ENCODE peak calls at places on chromosomes 5 and 9, in five cellular contexts. One of them, this sample, is unnamed.
A peak's percentile ranks its signal among the peaks of the same experiment; 100 is the strongest.

GRCh38 chr5:104903941-104904340 is 1341.4 kb upstream of the NUDT12 start:
- DNase-seq in MM.1S: no peak
- DNase-seq in K562: no peak
- DNase-seq in thoracic aorta: no peak
- DNase-seq in tibial nerve: no peak
- DNase-seq in this sample: no peak

GRCh38 chr5:179923422-179923821 is 15.7 kb upstream of the TBC1D9B start:
- DNase-seq in MM.1S: no peak
- DNase-seq in K562: no peak
- DNase-seq in tibial nerve: no peak
- DNase-seq in thoracic aorta: no peak
- DNase-seq in this sample: no peak

GRCh38 chr5:115262405-115263247 is at the start of gene PGGT1B:
- DNase-seq in K562: peak; percentile 38
- DNase-seq in thoracic aorta: peak; percentile 9
- DNase-seq in tibial nerve: peak; percentile 53
- DNase-seq in MM.1S: peak; percentile 66
- DNase-seq in this sample: peak; percentile 95

GRCh38 chr5:91312698-91313097 is 70.4 kb downstream of the ARRDC3 start:
- DNase-seq in K562: no peak
- DNase-seq in tibial nerve: no peak
- DNase-seq in MM.1S: no peak
- DNase-seq in thoracic aorta: no peak
- DNase-seq in this sample: no peak

GRCh38 chr5:137360607-137361006 is 138.5 kb downstream of the SPOCK1 start:
- DNase-seq in MM.1S: no peak
- DNase-seq in thoracic aorta: no peak
- DNase-seq in K562: no peak
- DNase-seq in tibial nerve: no peak
- DNase-seq in this sample: no peak

GRCh38 chr5:67063791-67064190 is 132.8 kb downstream of the CD180 start:
- DNase-seq in K562: no peak
- DNase-seq in tibial nerve: no peak
- DNase-seq in thoracic aorta: no peak
- DNase-seq in MM.1S: no peak
- DNase-seq in this sample: no peak

GRCh38 chr5:54309237-54309636 is 1.1 kb downstream of the ARL15 start:
- DNase-seq in tibial nerve: no peak
- DNase-seq in K562: no peak
- DNase-seq in MM.1S: no peak
- DNase-seq in thoracic aorta: no peak
- DNase-seq in this sample: no peak

GRCh38 chr5:64612349-64612961 is 77.8 kb upstream of the SHISAL2B start:
- DNase-seq in thoracic aorta: no peak
- DNase-seq in tibial nerve: peak; percentile 65
- DNase-seq in K562: peak; percentile 12
- DNase-seq in MM.1S: peak; percentile 63
- DNase-seq in this sample: no peak

GRCh38 chr9:6788175-6789016 is 30.6 kb downstream of the KDM4C start:
- DNase-seq in K562: no peak
- DNase-seq in tibial nerve: no peak
- DNase-seq in thoracic aorta: no peak
- DNase-seq in MM.1S: no peak
- DNase-seq in this sample: no peak

GRCh38 chr5:74765201-74765600 is 1.7 kb downstream of the GFM2 start:
- DNase-seq in tibial nerve: no peak
- DNase-seq in MM.1S: no peak
- DNase-seq in K562: no peak
- DNase-seq in thoracic aorta: no peak
- DNase-seq in this sample: no peak
- H3K36me3 ChIP-seq in tibial nerve: peaks cover 8% of the 10 kb centered on the region
- H3K36me3 ChIP-seq in MM.1S: no peaks in the 10 kb centered on the region
- H3K36me3 ChIP-seq in K562: peaks cover 69% of the 10 kb centered on the region
- H3K36me3 ChIP-seq in thoracic aorta: peaks cover 10% of the 10 kb centered on the region
- H3K36me3 ChIP-seq in this sample: no peaks in the 10 kb centered on the region

GRCh38 chr9:125436613-125437443 is 175.2 kb downstream of the GAPVD1 start:
- DNase-seq in tibial nerve: no peak
- DNase-seq in MM.1S: no peak
- DNase-seq in K562: no peak
- DNase-seq in thoracic aorta: no peak
- DNase-seq in this sample: no peak
- TF ChIP-seq CTCF in tibial nerve: no peak
- TF ChIP-seq CTCF in MM.1S: no peak
- TF ChIP-seq CTCF in K562: no peak
- TF ChIP-seq CTCF in thoracic aorta: no peak
- TF ChIP-seq CTCF in this sample: no peak

DNA sequence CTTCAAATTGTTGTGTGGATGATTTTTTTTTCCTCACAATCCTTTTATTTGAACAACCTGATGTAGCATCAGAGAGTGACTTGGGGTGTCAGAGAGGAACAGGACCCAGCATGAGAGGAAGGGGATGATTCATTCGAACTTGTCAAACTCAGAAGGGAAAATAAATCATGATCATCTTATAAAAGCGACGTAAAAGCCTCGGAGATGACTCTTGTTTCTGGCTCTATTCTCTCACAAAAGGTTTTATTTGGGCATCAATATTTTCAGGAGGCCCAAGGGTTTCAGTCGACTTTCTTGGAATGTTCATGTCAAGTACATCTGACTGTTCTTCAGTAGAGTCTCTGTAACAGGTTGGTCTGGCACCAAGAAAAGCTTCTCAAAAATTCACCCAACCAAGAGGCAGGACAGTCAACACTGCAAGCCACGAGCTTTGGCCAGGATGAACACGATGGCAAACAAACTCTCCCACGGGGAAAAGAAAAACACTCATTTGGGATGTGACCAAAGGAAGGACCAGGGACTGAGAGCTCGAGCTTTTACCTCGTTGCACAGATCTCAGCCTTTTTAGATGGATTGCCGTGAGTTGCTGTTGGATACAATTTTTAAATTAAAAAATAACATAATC is 55.1 kb downstream of the ANKH start:
- DNase-seq in MM.1S: no peak
- DNase-seq in thoracic aorta: no peak
- DNase-seq in tibial nerve: no peak
- DNase-seq in K562: no peak
- DNase-seq in this sample: no peak
- H3K27ac ChIP-seq in MM.1S: no peak overlapping the region
- H3K27ac ChIP-seq in thoracic aorta: peak overlapping the region; percentile 64
- H3K27ac ChIP-seq in tibial nerve: peak overlapping the region; percentile 13
- H3K27ac ChIP-seq in K562: no peak overlapping the region
- H3K27ac ChIP-seq in this sample: no peak overlapping the region

DNA sequence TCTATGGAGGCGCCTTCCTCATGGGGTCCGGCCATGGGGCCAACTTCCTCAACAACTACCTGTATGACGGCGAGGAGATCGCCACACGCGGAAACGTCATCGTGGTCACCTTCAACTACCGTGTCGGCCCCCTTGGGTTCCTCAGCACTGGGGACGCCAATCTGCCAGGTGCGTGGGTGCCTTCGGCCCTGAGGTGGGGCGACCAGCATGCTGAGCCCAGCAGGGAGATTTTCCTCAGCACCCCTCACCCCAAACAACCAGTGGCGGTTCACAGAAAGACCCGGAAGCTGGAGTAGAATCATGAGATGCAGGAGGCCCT is 3.2 kb downstream of the CEL start:
- DNase-seq in thoracic aorta: no peak
- DNase-seq in K562: no peak
- DNase-seq in MM.1S: no peak
- DNase-seq in tibial nerve: no peak
- DNase-seq in this sample: no peak
- H3K36me3 ChIP-seq in thoracic aorta: peaks cover 3% of the 10 kb centered on the region
- H3K36me3 ChIP-seq in K562: no peaks in the 10 kb centered on the region
- H3K36me3 ChIP-seq in MM.1S: no peaks in the 10 kb centered on the region
- H3K36me3 ChIP-seq in tibial nerve: no peaks in the 10 kb centered on the region
- H3K36me3 ChIP-seq in this sample: no peaks in the 10 kb centered on the region

DNA sequence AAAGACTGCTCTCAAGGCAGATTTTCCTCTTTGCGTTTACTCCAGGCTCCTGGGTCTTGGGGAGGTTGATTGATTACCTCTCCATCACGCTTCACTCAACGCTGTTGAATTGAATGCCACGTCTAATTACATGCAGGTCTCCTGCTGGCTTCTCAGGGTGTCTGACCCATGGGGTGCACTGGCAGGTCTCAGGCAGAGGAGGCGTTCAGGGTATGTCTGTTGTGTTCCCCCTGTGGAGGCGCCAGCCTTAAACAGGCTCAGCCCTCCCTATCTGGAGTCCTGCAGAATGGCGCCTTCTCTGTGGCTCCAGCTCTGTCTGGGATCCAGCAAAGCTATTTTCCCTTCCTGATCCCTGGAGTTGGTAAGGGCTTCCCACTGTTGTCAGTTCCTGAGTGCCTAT is 149.9 kb downstream of the NTRK2 start:
- DNase-seq in thoracic aorta: no peak
- DNase-seq in K562: no peak
- DNase-seq in MM.1S: no peak
- DNase-seq in tibial nerve: no peak
- DNase-seq in this sample: no peak
- TF ChIP-seq CTCF in thoracic aorta: no peak
- TF ChIP-seq CTCF in K562: no peak
- TF ChIP-seq CTCF in MM.1S: no peak
- TF ChIP-seq CTCF in tibial nerve: no peak
- TF ChIP-seq CTCF in this sample: no peak

GRCh38 chr9:95058121-95058785 is 259.3 kb downstream of the FANCC start:
- DNase-seq in K562: no peak
- DNase-seq in tibial nerve: no peak
- DNase-seq in thoracic aorta: no peak
- DNase-seq in MM.1S: no peak
- DNase-seq in this sample: no peak
- H3K27ac ChIP-seq in K562: no peak overlapping the region
- H3K27ac ChIP-seq in tibial nerve: peak overlapping the region; percentile 93
- H3K27ac ChIP-seq in thoracic aorta: peak overlapping the region; percentile 89
- H3K27ac ChIP-seq in MM.1S: no peak overlapping the region
- H3K27ac ChIP-seq in this sample: peak overlapping the region; percentile 85

DNA sequence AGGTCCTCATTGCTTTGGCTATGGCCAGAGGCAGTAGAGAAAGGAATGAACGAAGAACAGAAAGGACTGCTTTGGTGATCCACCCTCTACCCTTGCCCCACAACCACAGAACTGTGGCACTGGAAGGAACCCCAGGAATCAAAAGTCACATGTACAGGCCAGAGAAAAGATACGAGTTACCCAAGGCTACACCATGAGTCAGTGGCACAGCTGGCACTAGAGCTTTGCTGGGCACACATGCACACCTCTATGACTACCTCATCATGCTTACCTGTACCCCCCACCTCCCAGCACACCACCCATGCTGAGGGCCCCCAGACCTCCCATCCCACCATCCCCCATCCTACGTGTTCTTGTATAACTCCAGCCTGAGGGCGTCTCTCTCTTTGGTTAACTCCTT is 13.1 kb downstream of the GOLGA2 start:
- DNase-seq in tibial nerve: no peak
- DNase-seq in MM.1S: no peak
- DNase-seq in K562: no peak
- DNase-seq in thoracic aorta: no peak
- DNase-seq in this sample: no peak
- H3K36me3 ChIP-seq in tibial nerve: peaks cover 42% of the 10 kb centered on the region
- H3K36me3 ChIP-seq in MM.1S: no peaks in the 10 kb centered on the region
- H3K36me3 ChIP-seq in K562: peaks cover 87% of the 10 kb centered on the region
- H3K36me3 ChIP-seq in thoracic aorta: peaks cover 73% of the 10 kb centered on the region
- H3K36me3 ChIP-seq in this sample: peaks cover 100% of the 10 kb centered on the region

DNA sequence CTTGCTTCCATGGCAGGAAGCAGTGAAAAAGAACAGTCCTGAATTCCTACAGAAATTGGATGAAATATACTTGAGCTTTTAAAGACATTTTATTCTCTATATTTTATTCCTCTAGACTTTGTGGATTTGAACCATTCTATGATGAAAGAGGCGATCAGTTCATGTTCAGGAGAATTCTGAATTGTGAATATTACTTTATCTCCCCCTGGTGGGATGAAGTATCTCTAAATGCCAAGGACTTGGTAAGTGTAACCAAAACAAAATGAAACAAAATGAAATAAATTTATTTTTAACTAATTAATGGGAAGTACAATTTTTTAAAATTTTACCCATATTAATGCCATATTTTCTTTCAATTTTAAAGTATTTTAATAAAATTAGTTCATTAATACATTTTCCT is 34.1 kb downstream of the STARD4 start:
- DNase-seq in MM.1S: no peak
- DNase-seq in thoracic aorta: no peak
- DNase-seq in tibial nerve: no peak
- DNase-seq in K562: no peak
- DNase-seq in this sample: no peak
- TF ChIP-seq CTCF in MM.1S: no peak
- TF ChIP-seq CTCF in thoracic aorta: no peak
- TF ChIP-seq CTCF in tibial nerve: no peak
- TF ChIP-seq CTCF in K562: no peak
- TF ChIP-seq CTCF in this sample: no peak

GRCh38 chr9:12717907-12718306 is 24.7 kb downstream of the TYRP1 start:
- DNase-seq in tibial nerve: no peak
- DNase-seq in MM.1S: no peak
- DNase-seq in thoracic aorta: no peak
- DNase-seq in K562: no peak
- DNase-seq in this sample: no peak
- H3K27ac ChIP-seq in tibial nerve: no peak overlapping the region
- H3K27ac ChIP-seq in MM.1S: no peak overlapping the region
- H3K27ac ChIP-seq in thoracic aorta: no peak overlapping the region
- H3K27ac ChIP-seq in K562: no peak overlapping the region
- H3K27ac ChIP-seq in this sample: no peak overlapping the region

DNA sequence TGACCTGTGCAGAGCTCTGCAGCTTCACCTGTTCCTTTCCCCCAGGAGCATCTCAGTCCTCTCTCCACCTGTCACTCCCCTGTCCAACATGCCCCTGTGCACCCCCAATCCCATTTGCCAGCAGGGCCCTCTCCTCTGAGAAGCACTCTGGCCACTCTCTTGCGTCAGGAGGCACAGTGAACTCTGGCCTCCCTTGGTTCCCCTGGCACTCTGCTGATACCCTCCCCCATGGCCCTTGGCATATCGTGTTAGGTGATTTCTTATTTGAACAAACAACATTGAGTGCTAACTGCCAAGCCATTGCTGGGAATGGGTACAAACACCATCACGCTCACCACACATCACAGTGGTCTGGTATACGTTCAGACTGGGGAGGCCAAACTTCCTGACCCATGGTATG is 20.9 kb upstream of the TNIP1 start:
- DNase-seq in K562: no peak
- DNase-seq in MM.1S: no peak
- DNase-seq in thoracic aorta: no peak
- DNase-seq in tibial nerve: no peak
- DNase-seq in this sample: no peak
- H3K36me3 ChIP-seq in K562: no peaks in the 10 kb centered on the region
- H3K36me3 ChIP-seq in MM.1S: peaks cover 9% of the 10 kb centered on the region
- H3K36me3 ChIP-seq in thoracic aorta: peaks cover 25% of the 10 kb centered on the region
- H3K36me3 ChIP-seq in tibial nerve: no peaks in the 10 kb centered on the region
- H3K36me3 ChIP-seq in this sample: no peaks in the 10 kb centered on the region

This sample was measured in left lung.